ENCODE peak calls at places on chromosomes 11 and 22, in four cellular contexts. D is ACHN, Q is NCI-H510A treated with DMSO at 0.1 percent for 48 hours, A is substantia nigra. J is an unnamed sample.

GRCh38 chr11:95799531-95799930 is 9.2 kb downstream of the CEP57 start:
- DNase-seq in A (no peak), D (no peak), Q (no peak), J (no peak)

GRCh38 chr11:75583710-75584658 is 21.9 kb downstream of the SERPINH1 start:
- DNase-seq in A (peak; percentile 45), Q (peak; percentile 63), D (peak; percentile 66), J (peak; percentile 27)

GRCh38 chr22:44026630-44027511 is 2.8 kb downstream of the PARVB start:
- DNase-seq in Q (no peak), D (no peak), A (peak; percentile 33), J (peak; percentile 63)

GRCh38 chr22:39519681-39520053 is 695 bp upstream of the ATF4 start:
- DNase-seq in D (no peak), Q (peak; percentile 50), A (peak; percentile 53), J (peak; percentile 55)

GRCh38 chr11:90220391-90220790 is 2.5 kb downstream of the CHORDC1 start:
- DNase-seq in D (no peak), Q (no peak), A (no peak), J (no peak)

GRCh38 chr22:30611197-30611596 is 4.2 kb downstream of the TCN2 start:
- DNase-seq in A (no peak), D (no peak), Q (no peak), J (no peak)

GRCh38 chr11:34266987-34267386 is 90.8 kb downstream of the ABTB2 start:
- DNase-seq in A (peak; percentile 15), Q (no peak), D (no peak), J (no peak)

GRCh38 chr22:20885017-20885556 is 26.3 kb downstream of the SNAP29 start:
- DNase-seq in D (no peak), Q (no peak), A (no peak), J (no peak)

GRCh38 chr11:108895579-108896480 is 231.0 kb downstream of the DDX10 start:
- DNase-seq in Q (no peak), A (no peak), D (peak; percentile 52), J (no peak)

GRCh38 chr11:82718307-82718706 is 15.4 kb downstream of the FAM181B start:
- DNase-seq in Q (peak; percentile 57), D (peak; percentile 41), A (no peak), J (peak; percentile 27)

J was measured in SHP77.